ENCODE peak calls at places on chromosomes 5 and 9, in five cellular contexts. Z is brain microvascular endothelial cell, V is ovary, S is cardiac fibroblast, E is SK-N-SH. K is an unnamed sample.

GRCh38 chr5:143434261-143435206 is 31.0 kb upstream of the NR3C1 start:
- DNase-seq in S (no peak), Z (no peak), E (peak), V (no peak), K (no peak)

GRCh38 chr5:82396871-82397514 is 118.8 kb upstream of the RPS23 start:
- DNase-seq in Z (peak), S (peak), E (peak), V (peak), K (peak)

GRCh38 chr5:141360685-141361084 is 891 bp downstream of the PCDHGB2 start:
- DNase-seq in V (no peak), Z (no peak), E (no peak), S (no peak), K (no peak)

GRCh38 chr5:124239572-124239971 is 506.9 kb downstream of the ZNF608 start:
- DNase-seq in V (no peak), E (no peak), S (no peak), Z (no peak), K (no peak)

GRCh38 chr5:34585601-34586104 is 70.5 kb upstream of the RAI14 start:
- DNase-seq in V (no peak), Z (peak), E (no peak), S (peak), K (no peak)

GRCh38 chr5:102738037-102738436 is 17.1 kb upstream of the PAM start:
- DNase-seq in Z (no peak), E (no peak), V (no peak), S (no peak), K (no peak)

GRCh38 chr9:136020206-136020605 is 59.0 kb upstream of the UBAC1 start:
- DNase-seq in V (no peak), E (peak), Z (no peak), S (no peak), K (no peak)

GRCh38 chr5:33174376-33174775 is 266.4 kb upstream of the TARS1 start:
- DNase-seq in S (no peak), E (no peak), V (no peak), Z (no peak), K (no peak)

GRCh38 chr5:121968910-121969607 is 7.3 kb downstream of the SRFBP1 start:
- DNase-seq in S (peak), Z (peak), V (no peak), E (no peak), K (peak)

GRCh38 chr5:53041071-53041692 is 52.0 kb downstream of the ITGA2 start:
- DNase-seq in S (peak), E (no peak), V (no peak), Z (peak), K (no peak)

GRCh38 chr9:110116543-110116885 is 91.4 kb downstream of the C9orf152 start:
- DNase-seq in Z (peak), S (peak), E (no peak), V (no peak), K (no peak)

GRCh38 chr5:170681013-170681433 is 102.5 kb upstream of the GABRP start:
- DNase-seq in E (peak), S (peak), Z (peak), V (no peak), K (peak)

GRCh38 chr5:129137637-129138036 is 43.1 kb downstream of the ISOC1 start:
- DNase-seq in Z (no peak), V (no peak), S (no peak), E (no peak), K (no peak)

GRCh38 chr9:91960367-91960766 is 10.3 kb upstream of the ROR2 start:
- DNase-seq in V (no peak), S (no peak), Z (no peak), E (no peak), K (no peak)

GRCh38 chr5:77074745-77075144 is 12.3 kb downstream of the ZBED3 start:
- DNase-seq in V (no peak), E (no peak), S (no peak), Z (no peak), K (no peak)

GRCh38 chr5:14721990-14722656 is 57.6 kb downstream of the OTULIN start:
- DNase-seq in Z (no peak), E (no peak), S (no peak), V (no peak), K (no peak)

GRCh38 chr5:146013761-146014160 is 77.4 kb downstream of the SH3RF2 start:
- DNase-seq in S (no peak), Z (no peak), E (no peak), V (no peak), K (no peak)

GRCh38 chr5:131384616-131385214 is 120.9 kb downstream of the CDC42SE2 start:
- DNase-seq in S (no peak), Z (no peak), V (no peak), E (no peak), K (no peak)

GRCh38 chr5:851553-851952 is 767 bp upstream of the ZDHHC11 start:
- DNase-seq in V (no peak), Z (no peak), S (no peak), E (no peak), K (no peak)

GRCh38 chr5:5492087-5492933 is 69.8 kb downstream of the ICE1 start:
- DNase-seq in Z (peak), E (peak), V (no peak), S (peak), K (peak)

GRCh38 chr5:62376064-62376463 is 27.6 kb downstream of the DIMT1 start:
- DNase-seq in Z (no peak), V (no peak), E (no peak), S (no peak), K (no peak)

DNA sequence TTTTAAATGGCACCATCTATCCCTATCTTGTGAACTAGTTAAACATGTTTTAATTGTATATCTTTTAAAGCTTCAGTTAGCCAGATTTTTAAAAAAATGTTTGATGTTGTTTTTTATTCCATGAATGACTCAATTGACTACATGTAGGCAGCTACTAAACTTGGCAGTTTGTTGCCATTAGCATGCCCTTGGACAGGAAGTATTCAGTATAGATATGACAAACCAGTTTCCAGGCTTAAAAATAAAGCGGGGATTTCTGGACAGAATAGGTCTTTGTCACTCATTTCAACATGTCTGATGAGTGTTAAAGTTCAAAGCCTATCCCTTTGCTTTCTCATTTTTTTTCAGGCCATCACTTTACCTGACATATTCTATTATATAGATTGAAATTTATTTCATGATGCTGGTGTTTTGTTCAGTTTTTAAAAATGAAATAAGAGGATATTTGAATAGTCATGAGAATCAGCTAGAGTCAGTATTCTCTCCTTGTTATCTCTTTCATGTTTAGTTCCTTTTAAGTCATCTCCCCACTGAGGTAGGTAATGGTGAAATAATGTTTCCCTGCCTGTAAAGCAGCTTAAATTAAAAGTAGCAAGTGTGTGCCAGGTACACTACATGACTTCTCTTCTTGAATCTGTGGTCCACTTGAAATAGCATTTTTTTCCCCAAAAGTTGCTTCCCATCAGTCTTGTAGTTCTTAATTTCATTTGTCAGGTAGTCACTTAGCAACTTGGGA is 11.9 kb downstream of the TNFAIP8 start:
- DNase-seq in Z (no peak), V (no peak), E (no peak), S (peak), K (no peak)
- H3K4me3 ChIP-seq in Z (no peak), V (no peak), E (no peak), S (no peak), K (no peak)

DNA sequence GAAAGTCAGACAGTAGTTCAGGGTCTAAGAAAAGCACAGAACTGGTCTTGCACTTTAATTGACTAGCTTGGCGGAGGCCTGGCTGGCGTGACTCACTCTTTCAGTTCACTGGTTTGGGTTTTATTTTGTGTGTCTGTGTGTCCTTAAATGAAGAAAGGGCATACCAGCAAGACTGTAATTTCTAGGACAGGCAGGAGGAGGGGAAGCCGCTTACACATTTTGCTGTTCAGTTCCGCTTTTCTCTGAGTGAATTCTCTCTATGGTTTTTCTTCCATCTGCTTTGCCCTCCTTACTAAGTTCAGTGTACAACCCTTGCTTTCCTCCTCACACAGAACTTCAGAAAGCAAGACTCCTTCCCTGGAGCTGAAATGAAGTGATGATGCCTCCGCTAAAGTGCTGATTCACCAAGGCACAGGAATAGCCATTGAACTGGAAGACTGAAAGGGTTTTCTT is 150.8 kb downstream of the MEF2C start:
- DNase-seq in V (no peak), S (peak), Z (peak), E (no peak), K (no peak)
- TF ChIP-seq CTCF in V (no peak), S (peak), Z (no peak), E (no peak), K (no peak)

DNA sequence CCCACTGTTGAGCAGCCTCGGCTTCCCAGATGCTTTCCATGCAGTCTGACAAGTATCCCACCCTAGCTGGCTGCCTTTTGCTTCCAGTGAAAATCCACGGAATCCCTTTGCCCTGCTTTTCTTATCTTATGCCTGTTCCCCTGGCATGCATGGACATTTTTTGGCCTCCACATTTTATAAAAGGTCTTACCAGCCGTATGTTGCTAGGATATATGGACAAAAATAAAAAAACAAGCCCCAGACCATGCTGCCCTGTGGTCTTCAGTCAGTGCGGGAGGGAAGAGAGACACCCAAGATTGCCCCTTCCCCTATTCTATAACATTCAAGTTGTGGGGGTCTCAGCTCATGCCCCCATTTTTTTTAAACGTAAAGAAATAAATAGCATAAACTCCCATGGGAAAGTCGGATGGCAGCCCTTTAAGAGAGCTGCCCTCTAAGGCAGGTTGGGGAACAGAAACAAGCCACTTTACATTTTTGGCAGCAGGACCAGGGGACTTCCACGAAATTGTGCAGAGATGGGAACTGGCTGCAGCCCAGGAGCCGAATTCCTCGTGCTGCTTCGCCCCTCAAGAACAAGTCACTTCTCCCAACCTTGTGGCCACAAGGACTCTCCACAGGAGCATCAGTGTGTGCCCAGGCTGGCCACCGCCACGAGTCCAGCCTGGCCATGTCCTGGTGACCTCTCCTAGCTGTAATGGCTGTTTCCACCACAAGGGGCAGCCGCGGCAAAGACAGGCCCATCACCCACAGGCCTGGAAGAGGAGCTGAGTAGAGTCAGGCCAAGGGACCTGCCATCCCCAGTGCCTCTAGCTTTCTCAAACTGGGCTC is 129.4 kb downstream of the COL23A1 start:
- DNase-seq in E (peak), Z (peak), V (no peak), S (peak), K (no peak)
- H3K4me3 ChIP-seq in E (no peak), Z (no peak), V (no peak), S (no peak), K (no peak)

DNA sequence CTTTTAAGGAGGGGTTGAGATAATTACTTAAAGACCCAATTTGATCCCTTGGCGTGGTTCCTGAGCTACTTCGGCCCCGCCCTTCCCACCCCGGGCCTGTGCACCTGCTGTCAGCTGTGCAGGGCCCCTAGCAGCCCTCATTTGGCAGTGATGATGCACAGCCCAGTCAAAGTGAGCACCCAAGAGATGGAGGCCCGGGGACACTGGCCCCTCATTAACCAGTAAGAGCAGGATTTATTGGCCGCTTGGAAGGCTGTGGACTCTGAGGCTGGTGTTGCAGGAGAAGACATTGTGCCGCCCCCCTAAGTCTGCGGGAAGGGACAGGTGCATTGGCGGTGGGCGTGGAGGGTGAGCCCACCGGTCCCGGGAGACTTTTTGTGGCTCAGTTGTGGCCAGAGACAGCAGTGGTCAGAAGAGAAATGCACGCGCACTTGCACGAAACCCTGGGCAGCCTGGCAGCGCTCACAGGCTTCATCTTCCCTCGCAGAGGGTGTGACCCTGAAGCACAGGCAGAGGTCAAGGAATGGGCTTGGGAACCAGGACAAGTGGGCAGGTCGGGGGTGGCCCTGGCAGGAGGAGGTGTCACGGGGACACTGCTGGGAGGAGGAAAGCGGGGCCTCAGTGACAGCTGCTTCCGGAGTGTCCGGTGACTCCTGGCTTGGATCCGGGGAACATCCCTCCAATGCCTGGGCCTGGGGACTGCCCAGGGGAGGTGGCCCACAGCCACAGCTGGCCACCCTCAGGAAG is 74.0 kb upstream of the RXRA start:
- DNase-seq in V (no peak), S (no peak), Z (no peak), E (no peak), K (no peak)
- TF ChIP-seq CTCF in V (no peak), S (no peak), Z (no peak), E (no peak), K (no peak)

GRCh38 chr9:133536080-133536479 is 1.6 kb downstream of the ADAMTSL2 start:
- DNase-seq in V (no peak), S (no peak), Z (no peak), E (no peak), K (no peak)

GRCh38 chr9:133532937-133533668 is 1.4 kb upstream of the ADAMTSL2 start:
- DNase-seq in Z (peak), S (peak), V (no peak), E (peak), K (peak)

GRCh38 chr9:133533878-133534277 is 626 bp upstream of the ADAMTSL2 start:
- DNase-seq in Z (no peak), E (peak), V (no peak), S (peak), K (no peak)

GRCh38 chr9:133535285-133535877 is 877 bp downstream of the ADAMTSL2 start:
- DNase-seq in V (no peak), S (no peak), E (no peak), Z (no peak), K (no peak)

GRCh38 chr9:133534346-133535284 is at the start of gene ADAMTSL2:
- DNase-seq in Z (no peak), V (peak), S (peak), E (peak), K (no peak)
- H3K4me3 ChIP-seq in Z (no peak), V (peak), S (peak), E (no peak), K (peak)

DNA sequence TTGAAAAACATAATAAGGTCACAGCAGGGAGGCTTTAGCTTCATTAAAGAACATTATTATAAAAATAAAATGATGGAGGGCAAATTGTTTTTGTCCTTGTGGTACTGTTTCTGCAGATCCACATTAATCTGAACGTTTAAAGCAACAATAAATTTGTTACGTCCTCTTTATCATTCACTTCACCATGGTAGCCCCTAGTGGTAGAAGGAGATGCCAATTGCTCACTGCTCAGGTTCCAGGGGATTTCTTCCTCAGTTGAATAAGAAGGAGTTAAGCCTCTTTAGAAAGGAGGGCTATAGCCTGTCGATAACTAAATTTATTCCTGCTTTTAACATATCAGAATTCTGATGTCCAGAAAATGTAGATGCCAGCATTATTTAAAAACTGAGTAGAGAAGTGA is 692.4 kb downstream of the PTPRD start:
- DNase-seq in S (no peak), V (no peak), Z (no peak), E (peak), K (no peak)
- TF ChIP-seq CTCF in S (no peak), V (no peak), Z (peak), E (peak), K (peak)

DNA sequence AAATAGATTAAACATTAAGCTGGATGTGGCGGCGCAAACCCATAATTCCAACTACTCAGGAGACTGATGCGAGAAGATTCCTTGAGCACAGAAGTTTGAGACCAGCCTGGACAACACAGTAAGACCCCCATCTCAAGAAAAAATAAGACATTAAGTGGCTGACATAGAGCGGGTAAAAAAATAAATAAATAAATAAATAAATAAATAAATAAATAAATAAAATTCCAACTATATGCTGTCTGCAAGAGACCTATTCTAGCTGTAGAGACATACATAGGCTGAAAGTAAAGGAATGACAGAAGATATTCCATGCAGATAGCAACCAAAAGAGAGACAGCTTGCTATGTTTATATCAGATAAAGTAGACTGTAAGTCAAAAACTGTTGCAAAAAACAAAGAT is 17.4 kb upstream of the SH3TC2 start:
- DNase-seq in V (no peak), Z (no peak), E (no peak), S (no peak), K (no peak)
- H3K4me3 ChIP-seq in V (no peak), Z (no peak), E (no peak), S (no peak), K (no peak)

GRCh38 chr9:108282872-108283271 is 572.9 kb downstream of the ACTL7B start:
- DNase-seq in Z (no peak), V (no peak), S (peak), E (no peak), K (no peak)
- TF ChIP-seq CTCF in Z (peak), V (no peak), S (peak), E (peak), K (peak)

GRCh38 chr9:14243514-14244042 is 70.4 kb downstream of the NFIB start:
- DNase-seq in Z (no peak), S (peak), E (no peak), V (no peak), K (no peak)

GRCh38 chr9:14236586-14236985 is 77.4 kb downstream of the NFIB start:
- DNase-seq in E (no peak), V (no peak), Z (no peak), S (no peak), K (no peak)

GRCh38 chr9:14240491-14240890 is 73.5 kb downstream of the NFIB start:
- DNase-seq in V (no peak), Z (no peak), S (peak), E (no peak), K (no peak)

GRCh38 chr9:14238518-14238917 is 75.4 kb downstream of the NFIB start:
- DNase-seq in E (no peak), V (no peak), Z (peak), S (peak), K (no peak)

DNA sequence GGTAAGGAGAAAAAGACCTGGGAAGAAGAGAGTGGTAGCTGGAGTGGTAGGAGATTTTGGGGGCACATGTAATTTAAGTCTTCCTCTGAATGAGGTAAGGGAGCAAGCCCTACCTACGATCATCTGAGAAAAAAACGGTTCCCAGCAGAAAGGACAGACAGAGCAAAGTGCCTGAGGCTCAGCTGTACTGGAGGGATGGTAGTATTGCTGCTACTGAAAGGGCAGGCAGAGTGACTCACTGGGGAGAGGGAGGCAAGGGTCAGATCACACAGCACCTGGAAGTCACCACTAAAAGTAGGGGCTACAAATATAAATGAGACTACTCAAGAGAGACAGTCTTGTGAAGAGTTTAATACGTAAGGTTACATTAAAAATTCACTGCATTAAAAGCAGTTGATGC is 75.9 kb downstream of the NFIB start:
- DNase-seq in Z (peak), V (no peak), S (no peak), E (no peak), K (no peak)
- H3K4me3 ChIP-seq in Z (no peak), V (no peak), S (no peak), E (no peak), K (no peak)

K was measured in retinal pigment epithelial cell.